ENCODE peak calls at places on chromosomes 13 and 19, in seven cellular contexts. One of them, this sample, is unnamed.

GRCh38 chr13:48909088-48909389 is 66.7 kb upstream of the FNDC3A start:
- DNase-seq in HuH-7.5: no peak
- DNase-seq in left ventricle myocardium inferior: peak
- DNase-seq in cortex of kidney: no peak
- DNase-seq in DMS 273 treated with DMSO at 0.1 percent for 48 hours: no peak
- DNase-seq in GDM1: no peak
- DNase-seq in cardiac fibroblast: no peak
- DNase-seq in this sample: no peak

GRCh38 chr13:102141625-102142472 is 260.0 kb downstream of the FGF14 start:
- DNase-seq in DMS 273 treated with DMSO at 0.1 percent for 48 hours: no peak
- DNase-seq in cardiac fibroblast: peak
- DNase-seq in cortex of kidney: no peak
- DNase-seq in left ventricle myocardium inferior: no peak
- DNase-seq in GDM1: no peak
- DNase-seq in HuH-7.5: no peak
- DNase-seq in this sample: no peak

GRCh38 chr13:96025283-96025682 is 27.9 kb downstream of the UGGT2 start:
- DNase-seq in left ventricle myocardium inferior: no peak
- DNase-seq in HuH-7.5: no peak
- DNase-seq in GDM1: no peak
- DNase-seq in cardiac fibroblast: peak
- DNase-seq in DMS 273 treated with DMSO at 0.1 percent for 48 hours: no peak
- DNase-seq in cortex of kidney: no peak
- DNase-seq in this sample: no peak

GRCh38 chr19:10964903-10965302 is 4.1 kb downstream of the SMARCA4 start:
- DNase-seq in HuH-7.5: no peak
- DNase-seq in DMS 273 treated with DMSO at 0.1 percent for 48 hours: no peak
- DNase-seq in left ventricle myocardium inferior: no peak
- DNase-seq in cardiac fibroblast: no peak
- DNase-seq in GDM1: no peak
- DNase-seq in cortex of kidney: no peak
- DNase-seq in this sample: no peak

GRCh38 chr19:4624733-4625362 is 14.5 kb upstream of the TNFAIP8L1 start:
- DNase-seq in cortex of kidney: no peak
- DNase-seq in cardiac fibroblast: peak
- DNase-seq in DMS 273 treated with DMSO at 0.1 percent for 48 hours: peak
- DNase-seq in HuH-7.5: no peak
- DNase-seq in left ventricle myocardium inferior: no peak
- DNase-seq in GDM1: peak
- DNase-seq in this sample: no peak

GRCh38 chr19:1027020-1027952 is 878 bp downstream of the CNN2 start:
- DNase-seq in DMS 273 treated with DMSO at 0.1 percent for 48 hours: no peak
- DNase-seq in GDM1: peak
- DNase-seq in cortex of kidney: no peak
- DNase-seq in cardiac fibroblast: peak
- DNase-seq in left ventricle myocardium inferior: peak
- DNase-seq in HuH-7.5: no peak
- DNase-seq in this sample: no peak

GRCh38 chr19:10552596-10553053 is 8.9 kb downstream of the ATG4D start:
- DNase-seq in GDM1: no peak
- DNase-seq in HuH-7.5: peak
- DNase-seq in cardiac fibroblast: peak
- DNase-seq in cortex of kidney: no peak
- DNase-seq in DMS 273 treated with DMSO at 0.1 percent for 48 hours: peak
- DNase-seq in left ventricle myocardium inferior: no peak
- DNase-seq in this sample: no peak

GRCh38 chr19:8641908-8642547 is 11.6 kb downstream of the NFILZ start:
- DNase-seq in cortex of kidney: no peak
- DNase-seq in cardiac fibroblast: peak
- DNase-seq in left ventricle myocardium inferior: no peak
- DNase-seq in GDM1: peak
- DNase-seq in DMS 273 treated with DMSO at 0.1 percent for 48 hours: peak
- DNase-seq in HuH-7.5: peak
- DNase-seq in this sample: no peak

GRCh38 chr19:19618384-19619051 is at the start of gene PBX4:
- DNase-seq in GDM1: peak
- DNase-seq in HuH-7.5: no peak
- DNase-seq in left ventricle myocardium inferior: peak
- DNase-seq in DMS 273 treated with DMSO at 0.1 percent for 48 hours: peak
- DNase-seq in cardiac fibroblast: peak
- DNase-seq in cortex of kidney: no peak
- DNase-seq in this sample: peak

GRCh38 chr19:681029-681626 is 4.9 kb downstream of the FSTL3 start:
- DNase-seq in DMS 273 treated with DMSO at 0.1 percent for 48 hours: no peak
- DNase-seq in left ventricle myocardium inferior: peak
- DNase-seq in cardiac fibroblast: peak
- DNase-seq in cortex of kidney: no peak
- DNase-seq in HuH-7.5: no peak
- DNase-seq in GDM1: no peak
- DNase-seq in this sample: peak

GRCh38 chr19:29449371-29449770 is 76.4 kb upstream of the VSTM2B start:
- DNase-seq in cortex of kidney: no peak
- DNase-seq in cardiac fibroblast: no peak
- DNase-seq in HuH-7.5: no peak
- DNase-seq in left ventricle myocardium inferior: no peak
- DNase-seq in DMS 273 treated with DMSO at 0.1 percent for 48 hours: no peak
- DNase-seq in GDM1: no peak
- DNase-seq in this sample: no peak

GRCh38 chr13:24218320-24218719 is 57.8 kb downstream of the SPATA13 start:
- DNase-seq in DMS 273 treated with DMSO at 0.1 percent for 48 hours: no peak
- DNase-seq in cortex of kidney: no peak
- DNase-seq in GDM1: no peak
- DNase-seq in cardiac fibroblast: no peak
- DNase-seq in left ventricle myocardium inferior: no peak
- DNase-seq in HuH-7.5: no peak
- DNase-seq in this sample: no peak

GRCh38 chr13:49063526-49063925 is 87.8 kb downstream of the FNDC3A start:
- DNase-seq in HuH-7.5: no peak
- DNase-seq in left ventricle myocardium inferior: no peak
- DNase-seq in DMS 273 treated with DMSO at 0.1 percent for 48 hours: no peak
- DNase-seq in cardiac fibroblast: peak
- DNase-seq in GDM1: no peak
- DNase-seq in cortex of kidney: no peak
- DNase-seq in this sample: no peak

GRCh38 chr19:46218160-46218559 is 11.4 kb upstream of the IGFL1 start:
- DNase-seq in cardiac fibroblast: peak
- DNase-seq in left ventricle myocardium inferior: no peak
- DNase-seq in HuH-7.5: peak
- DNase-seq in GDM1: no peak
- DNase-seq in cortex of kidney: no peak
- DNase-seq in DMS 273 treated with DMSO at 0.1 percent for 48 hours: no peak
- DNase-seq in this sample: no peak

GRCh38 chr13:98508280-98509074 is 68.4 kb downstream of the STK24 start:
- DNase-seq in GDM1: no peak
- DNase-seq in cardiac fibroblast: peak
- DNase-seq in left ventricle myocardium inferior: no peak
- DNase-seq in HuH-7.5: no peak
- DNase-seq in DMS 273 treated with DMSO at 0.1 percent for 48 hours: no peak
- DNase-seq in cortex of kidney: no peak
- DNase-seq in this sample: no peak

GRCh38 chr13:103282571-103283450 is 216.6 kb upstream of the SLC10A2 start:
- DNase-seq in GDM1: no peak
- DNase-seq in left ventricle myocardium inferior: no peak
- DNase-seq in cortex of kidney: no peak
- DNase-seq in DMS 273 treated with DMSO at 0.1 percent for 48 hours: no peak
- DNase-seq in HuH-7.5: no peak
- DNase-seq in cardiac fibroblast: peak
- DNase-seq in this sample: no peak

GRCh38 chr19:8150998-8151397 is 1.6 kb upstream of the FBN3 start:
- DNase-seq in HuH-7.5: no peak
- DNase-seq in GDM1: no peak
- DNase-seq in cortex of kidney: no peak
- DNase-seq in DMS 273 treated with DMSO at 0.1 percent for 48 hours: no peak
- DNase-seq in cardiac fibroblast: no peak
- DNase-seq in left ventricle myocardium inferior: no peak
- DNase-seq in this sample: no peak

GRCh38 chr19:32677657-32678056 is 2.0 kb downstream of the RGS9BP start:
- DNase-seq in DMS 273 treated with DMSO at 0.1 percent for 48 hours: no peak
- DNase-seq in left ventricle myocardium inferior: no peak
- DNase-seq in cortex of kidney: no peak
- DNase-seq in cardiac fibroblast: peak
- DNase-seq in GDM1: no peak
- DNase-seq in HuH-7.5: no peak
- DNase-seq in this sample: no peak

GRCh38 chr19:47437500-47437899 is 18.2 kb upstream of the MEIS3 start:
- DNase-seq in HuH-7.5: no peak
- DNase-seq in left ventricle myocardium inferior: no peak
- DNase-seq in cortex of kidney: no peak
- DNase-seq in cardiac fibroblast: no peak
- DNase-seq in GDM1: no peak
- DNase-seq in DMS 273 treated with DMSO at 0.1 percent for 48 hours: no peak
- DNase-seq in this sample: no peak

GRCh38 chr13:21071015-21071414 is 9.6 kb upstream of the LATS2 start:
- DNase-seq in cardiac fibroblast: peak
- DNase-seq in HuH-7.5: no peak
- DNase-seq in cortex of kidney: no peak
- DNase-seq in DMS 273 treated with DMSO at 0.1 percent for 48 hours: no peak
- DNase-seq in GDM1: no peak
- DNase-seq in left ventricle myocardium inferior: no peak
- DNase-seq in this sample: no peak

GRCh38 chr19:12946092-12946845 is 607 bp downstream of the RAD23A start:
- DNase-seq in GDM1: no peak
- DNase-seq in cardiac fibroblast: peak
- DNase-seq in DMS 273 treated with DMSO at 0.1 percent for 48 hours: peak
- DNase-seq in HuH-7.5: peak
- DNase-seq in left ventricle myocardium inferior: peak
- DNase-seq in cortex of kidney: no peak
- DNase-seq in this sample: peak

GRCh38 chr19:35279374-35279773 is 3.0 kb upstream of the HAMP start:
- DNase-seq in DMS 273 treated with DMSO at 0.1 percent for 48 hours: no peak
- DNase-seq in cortex of kidney: no peak
- DNase-seq in left ventricle myocardium inferior: no peak
- DNase-seq in GDM1: no peak
- DNase-seq in HuH-7.5: no peak
- DNase-seq in cardiac fibroblast: no peak
- DNase-seq in this sample: no peak

GRCh38 chr13:113877149-113877990 is 13.5 kb upstream of the GAS6 start:
- DNase-seq in cardiac fibroblast: no peak
- DNase-seq in GDM1: no peak
- DNase-seq in cortex of kidney: no peak
- DNase-seq in HuH-7.5: no peak
- DNase-seq in left ventricle myocardium inferior: no peak
- DNase-seq in DMS 273 treated with DMSO at 0.1 percent for 48 hours: no peak
- DNase-seq in this sample: no peak

GRCh38 chr13:75461314-75461713 is 20.7 kb downstream of the TBC1D4 start:
- DNase-seq in HuH-7.5: no peak
- DNase-seq in GDM1: no peak
- DNase-seq in left ventricle myocardium inferior: no peak
- DNase-seq in DMS 273 treated with DMSO at 0.1 percent for 48 hours: no peak
- DNase-seq in cardiac fibroblast: no peak
- DNase-seq in cortex of kidney: no peak
- DNase-seq in this sample: no peak

GRCh38 chr19:36100476-36100875 is 10.5 kb upstream of the OVOL3 start:
- DNase-seq in GDM1: no peak
- DNase-seq in cardiac fibroblast: no peak
- DNase-seq in left ventricle myocardium inferior: peak
- DNase-seq in cortex of kidney: no peak
- DNase-seq in DMS 273 treated with DMSO at 0.1 percent for 48 hours: no peak
- DNase-seq in HuH-7.5: peak
- DNase-seq in this sample: peak

GRCh38 chr13:63481334-63481733 is 2065.7 kb upstream of the PCDH20 start:
- DNase-seq in GDM1: no peak
- DNase-seq in cardiac fibroblast: peak
- DNase-seq in HuH-7.5: no peak
- DNase-seq in left ventricle myocardium inferior: no peak
- DNase-seq in DMS 273 treated with DMSO at 0.1 percent for 48 hours: no peak
- DNase-seq in cortex of kidney: no peak
- DNase-seq in this sample: no peak